ENCODE peak calls at places on chromosome 13, in four cellular contexts. One of them, this sample, is unnamed. For H3K4me1, the result is how much of the 10 kb centered on the place peaks cover.

GRCh38 chr13:22111152-22111783 is 440.4 kb downstream of the FGF9 start:
- DNase-seq in IMR-90: no peak
- DNase-seq in mesendoderm: peak
- DNase-seq in H1: no peak
- DNase-seq in this sample: no peak

GRCh38 chr13:111665691-111666095 is 345.3 kb downstream of the TEX29 start:
- DNase-seq in IMR-90: no peak
- DNase-seq in mesendoderm: no peak
- DNase-seq in H1: peak
- DNase-seq in this sample: peak

GRCh38 chr13:33310245-33311038 is 24.9 kb upstream of the STARD13 start:
- DNase-seq in IMR-90: no peak
- DNase-seq in mesendoderm: no peak
- DNase-seq in H1: no peak
- DNase-seq in this sample: no peak

GRCh38 chr13:59463023-59463422 is 700.7 kb downstream of the DIAPH3 start:
- DNase-seq in IMR-90: no peak
- DNase-seq in mesendoderm: no peak
- DNase-seq in H1: no peak
- DNase-seq in this sample: no peak

GRCh38 chr13:49938921-49939320 is 2.8 kb upstream of the SPRYD7 start:
- DNase-seq in IMR-90: no peak
- DNase-seq in mesendoderm: no peak
- DNase-seq in H1: no peak
- DNase-seq in this sample: no peak

GRCh38 chr13:109093988-109094387 is 464.6 kb downstream of the MYO16 start:
- DNase-seq in IMR-90: no peak
- DNase-seq in mesendoderm: no peak
- DNase-seq in H1: no peak
- DNase-seq in this sample: no peak

GRCh38 chr13:79197933-79198332 is 208.1 kb downstream of the RBM26 start:
- DNase-seq in IMR-90: no peak
- DNase-seq in mesendoderm: no peak
- DNase-seq in H1: no peak
- DNase-seq in this sample: no peak

GRCh38 chr13:51330741-51331140 is 8.8 kb upstream of the SERPINE3 start:
- DNase-seq in IMR-90: no peak
- DNase-seq in mesendoderm: no peak
- DNase-seq in H1: no peak
- DNase-seq in this sample: no peak

GRCh38 chr13:91135949-91136348 is 211.5 kb upstream of the MIR17HG start:
- DNase-seq in IMR-90: no peak
- DNase-seq in mesendoderm: no peak
- DNase-seq in H1: no peak
- DNase-seq in this sample: no peak

GRCh38 chr13:33379597-33379996 is 94.0 kb upstream of the STARD13 start:
- DNase-seq in IMR-90: no peak
- DNase-seq in mesendoderm: peak
- DNase-seq in H1: no peak
- DNase-seq in this sample: peak

GRCh38 chr13:102097708-102098107 is 304.1 kb downstream of the FGF14 start:
- DNase-seq in IMR-90: no peak
- DNase-seq in mesendoderm: peak
- DNase-seq in H1: no peak
- DNase-seq in this sample: no peak

GRCh38 chr13:43293986-43294880 is 270.8 kb downstream of the DNAJC15 start:
- DNase-seq in IMR-90: peak
- DNase-seq in mesendoderm: no peak
- DNase-seq in H1: no peak
- DNase-seq in this sample: no peak

GRCh38 chr13:60214213-60215079 is 50.7 kb upstream of the DIAPH3 start:
- DNase-seq in IMR-90: no peak
- DNase-seq in mesendoderm: no peak
- DNase-seq in H1: no peak
- DNase-seq in this sample: no peak

GRCh38 chr13:110347535-110348308 is 40.6 kb downstream of the COL4A2 start:
- DNase-seq in IMR-90: peak
- DNase-seq in mesendoderm: peak
- DNase-seq in H1: no peak
- DNase-seq in this sample: no peak
- H3K23ac ChIP-seq in IMR-90: peak
- H3K23ac ChIP-seq in mesendoderm: no peak
- H3K23ac ChIP-seq in H1: no peak
- H3K23ac ChIP-seq in this sample: no peak

DNA sequence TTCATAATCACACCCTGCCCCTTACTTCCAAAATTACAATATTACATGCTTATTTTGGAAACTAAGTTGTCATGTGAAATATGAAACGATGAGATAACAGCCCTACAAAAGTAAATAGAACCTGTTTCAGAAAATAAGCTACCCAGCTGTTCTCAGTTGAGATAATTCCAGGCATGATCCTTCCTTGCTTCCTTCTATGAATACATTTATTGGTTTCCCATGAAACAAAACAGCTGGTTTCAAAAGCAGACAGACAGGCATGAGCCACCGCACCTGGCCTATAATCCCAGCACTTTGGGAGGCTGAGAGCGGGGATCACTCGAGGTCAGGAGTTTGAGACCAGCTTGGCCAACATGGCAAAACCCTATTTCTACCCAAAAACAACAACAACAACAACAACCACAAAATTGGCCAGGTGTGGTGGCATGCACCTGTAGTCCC is 95.4 kb downstream of the STK24 start:
- DNase-seq in IMR-90: peak
- DNase-seq in mesendoderm: no peak
- DNase-seq in H1: no peak
- DNase-seq in this sample: no peak
- H3K4me1 ChIP-seq in IMR-90: under half
- H3K4me1 ChIP-seq in mesendoderm: under half
- H3K4me1 ChIP-seq in H1: under half
- H3K4me1 ChIP-seq in this sample: under half

GRCh38 chr13:113143466-113144254 is 14.8 kb upstream of the PROZ start:
- DNase-seq in IMR-90: no peak
- DNase-seq in mesendoderm: no peak
- DNase-seq in H1: peak
- DNase-seq in this sample: peak
- H4K5ac ChIP-seq in IMR-90: no peak
- H4K5ac ChIP-seq in mesendoderm: no peak
- H4K5ac ChIP-seq in H1: no peak
- H4K5ac ChIP-seq in this sample: no peak

DNA sequence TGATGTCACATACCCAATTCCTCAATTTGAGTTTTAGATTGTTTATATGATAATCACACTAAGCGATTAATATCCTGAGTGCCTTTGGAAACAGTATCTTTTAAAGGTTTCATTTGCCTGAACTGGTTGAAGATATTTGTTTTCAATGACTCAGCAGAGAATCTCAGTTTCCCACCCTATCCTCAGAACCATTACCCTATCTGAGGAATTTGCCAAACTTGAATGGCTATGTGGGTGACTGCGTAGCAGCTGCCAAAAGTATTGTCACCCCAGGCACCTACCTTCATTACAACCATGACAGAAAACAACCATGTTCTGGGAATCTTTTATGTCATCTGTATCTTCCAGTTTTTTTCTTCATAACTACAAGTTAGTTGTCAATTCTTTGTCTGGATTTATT is 440.1 kb upstream of the NBEA start:
- DNase-seq in IMR-90: no peak
- DNase-seq in mesendoderm: peak
- DNase-seq in H1: no peak
- DNase-seq in this sample: no peak
- H3K23ac ChIP-seq in IMR-90: no peak
- H3K23ac ChIP-seq in mesendoderm: no peak
- H3K23ac ChIP-seq in H1: no peak
- H3K23ac ChIP-seq in this sample: no peak

This sample was measured in H9.